ENCODE peak calls at places on chromosomes 12 and 14, in ten cellular contexts. P is CD4-positive, alpha-beta memory T cell; I is left cardiac atrium; O is body of pancreas; Y is stimulated activated CD4-positive, alpha-beta T cell treated with anti-CD3 and anti-CD28 coated beads, Interleukin-1b, Interleukin-23, amount 100 ng/mL, for 24 hours; G is G401; X is heart left ventricle; H is neuronal stem cell; N is B cell; W is NCI-H1092 treated with DMSO at 0.1 percent for 48 hours. E is an unnamed sample.
A peak's percentile ranks its signal among the peaks of the same experiment; 100 is the strongest.

GRCh38 chr12:116121453-116121871 is 156.0 kb downstream of the MED13L start:
- DNase-seq in W (no peak), O (no peak), Y (no peak), P (no peak), X (no peak), I (no peak), G (no peak), N (no peak), H (no peak), E (no peak)

GRCh38 chr14:99318091-99318958 is 46.3 kb upstream of the BCL11B start:
- DNase-seq in O (no peak), X (no peak), W (peak; percentile 8), G (no peak), P (no peak), I (no peak), H (no peak), N (no peak), Y (no peak), E (no peak)

GRCh38 chr14:73526036-73526984 is 10.6 kb upstream of the ACOT1 start:
- DNase-seq in N (no peak), G (no peak), H (no peak), I (no peak), X (peak; percentile 65), P (no peak), W (peak; percentile 26), Y (no peak), O (peak; percentile 91), E (no peak)

GRCh38 chr14:74945852-74946658 is 9.3 kb downstream of the PGF start:
- DNase-seq in H (peak; percentile 83), Y (peak; percentile 68), G (peak; percentile 78), X (peak; percentile 81), O (peak; percentile 74), N (peak; percentile 81), P (peak; percentile 62), W (peak; percentile 60), I (peak; percentile 81), E (no peak)

GRCh38 chr12:1825382-1826102 is 5.2 kb downstream of the LRTM2 start:
- DNase-seq in W (no peak), I (no peak), H (no peak), X (no peak), Y (no peak), G (no peak), O (no peak), P (no peak), N (no peak), E (no peak)

GRCh38 chr12:13203028-13203922 is 6.7 kb downstream of the EMP1 start:
- DNase-seq in I (peak; percentile 63), X (peak; percentile 57), G (no peak), W (no peak), P (no peak), H (no peak), Y (no peak), N (no peak), O (no peak), E (no peak)

GRCh38 chr14:30996892-30997659 is 28.4 kb upstream of the AP4S1 start:
- DNase-seq in W (no peak), N (no peak), I (no peak), O (no peak), G (no peak), P (no peak), X (no peak), Y (no peak), H (no peak), E (no peak)

GRCh38 chr14:76947078-76947837 is 81.2 kb downstream of the IRF2BPL start:
- DNase-seq in I (peak; percentile 89), W (peak; percentile 99), P (peak; percentile 70), O (peak; percentile 96), H (peak; percentile 83), X (peak; percentile 91), Y (peak; percentile 73), N (peak; percentile 88), G (peak; percentile 85), E (peak; percentile 67)

GRCh38 chr12:43111608-43112007 is 440.4 kb downstream of the ADAMTS20 start:
- DNase-seq in H (no peak), O (no peak), X (no peak), N (no peak), P (no peak), Y (no peak), G (no peak), I (no peak), W (no peak), E (peak; percentile 4)

GRCh38 chr12:79614730-79615129 is 76.0 kb downstream of the PAWR start:
- DNase-seq in G (no peak), Y (no peak), O (no peak), X (no peak), I (no peak), W (no peak), P (no peak), N (no peak), H (no peak), E (no peak)

GRCh38 chr14:92552066-92552465 is 38.5 kb downstream of the RIN3 start:
- DNase-seq in P (no peak), Y (no peak), G (no peak), N (no peak), W (no peak), I (no peak), X (no peak), O (peak; percentile 21), H (no peak), E (no peak)

GRCh38 chr12:31749024-31749704 is 20.3 kb upstream of the AMN1 start:
- DNase-seq in I (no peak), Y (peak; percentile 63), P (peak; percentile 39), N (peak; percentile 55), X (peak; percentile 59), W (peak; percentile 46), G (no peak), O (peak; percentile 95), H (no peak), E (peak; percentile 99)

GRCh38 chr14:85296466-85297210 is 233.3 kb upstream of the FLRT2 start:
- DNase-seq in P (no peak), X (no peak), Y (no peak), G (no peak), W (no peak), H (no peak), N (no peak), O (no peak), I (no peak), E (no peak)

GRCh38 chr12:53617700-53618099 is 8.5 kb downstream of the ATF7 start:
- DNase-seq in G (no peak), W (no peak), P (no peak), I (no peak), O (no peak), X (no peak), Y (no peak), N (no peak), H (no peak), E (no peak)

GRCh38 chr14:104548802-104549535 is 30.6 kb upstream of the C14orf180 start:
- DNase-seq in P (no peak), I (no peak), X (no peak), H (no peak), Y (no peak), G (no peak), W (no peak), O (no peak), N (no peak), E (no peak)

GRCh38 chr14:101353422-101353821 is 207.9 kb upstream of the DIO3 start:
- DNase-seq in X (no peak), I (no peak), N (no peak), O (no peak), W (no peak), P (no peak), G (no peak), Y (no peak), H (no peak), E (no peak)

GRCh38 chr12:67827820-67828383 is 161.3 kb upstream of the IFNG-AS1 start:
- DNase-seq in I (peak; percentile 50), G (no peak), N (no peak), H (no peak), X (no peak), P (no peak), Y (peak; percentile 56), O (peak; percentile 30), W (no peak), E (no peak)

GRCh38 chr14:25537846-25538455 is 488.0 kb upstream of the STXBP6 start:
- DNase-seq in O (peak; percentile 37), H (peak; percentile 27), N (no peak), W (peak; percentile 52), G (no peak), Y (no peak), P (no peak), X (no peak), I (no peak), E (no peak)

GRCh38 chr14:65750906-65751305 is 338.4 kb downstream of the FUT8 start:
- DNase-seq in P (no peak), Y (no peak), N (no peak), I (no peak), G (no peak), O (no peak), X (no peak), W (peak; percentile 88), H (no peak), E (no peak)

GRCh38 chr12:55797068-55797467 is 20.5 kb downstream of the SARNP start:
- DNase-seq in Y (no peak), O (peak; percentile 34), P (peak; percentile 12), I (no peak), H (peak; percentile 37), G (peak; percentile 50), N (peak; percentile 24), X (no peak), W (no peak), E (no peak)

GRCh38 chr14:78606111-78606510 is 435.9 kb downstream of the NRXN3 start:
- DNase-seq in I (no peak), H (no peak), W (no peak), P (no peak), Y (no peak), O (no peak), G (no peak), N (no peak), X (no peak), E (no peak)

GRCh38 chr12:57089259-57090245 is 638 bp downstream of the NAB2 start:
- DNase-seq in H (no peak), X (peak; percentile 90), O (peak; percentile 73), G (peak; percentile 68), Y (no peak), N (peak; percentile 55), P (peak; percentile 32), W (no peak), I (peak; percentile 90), E (no peak)

GRCh38 chr12:109836916-109837315 is 3.7 kb upstream of the TRPV4 start:
- DNase-seq in X (no peak), Y (no peak), I (no peak), N (no peak), H (no peak), O (peak; percentile 32), G (no peak), P (no peak), W (no peak), E (no peak)